ENCODE peak calls at places on chromosomes 4 and X, in ten cellular contexts. C, E, F, L, A, S, K, B, D and N are unnamed samples.

GRCh38 chr4:155032521-155033229 is 175.8 kb upstream of the NPY2R start:
- DNase-seq in L (no peak), C (no peak), S (no peak), K (no peak), B (no peak), A (no peak), D (no peak), F (no peak), E (no peak), N (no peak)

GRCh38 chr4:38230121-38230728 is 270.0 kb downstream of the PTTG2 start:
- DNase-seq in D (no peak), B (no peak), E (peak), C (peak), F (no peak), A (peak), K (no peak), L (no peak), S (no peak), N (no peak)

GRCh38 chrX:119775517-119776238 is 15.8 kb downstream of the RPL39 start:
- DNase-seq in K (no peak), D (no peak), F (no peak), E (no peak), S (no peak), C (no peak), B (no peak), A (no peak), L (no peak), N (no peak)

GRCh38 chr4:119135721-119136121 is at the start of gene MYOZ2:
- DNase-seq in F (no peak), B (no peak), C (no peak), L (no peak), A (no peak), D (no peak), E (no peak), S (no peak), K (peak), N (no peak)

GRCh38 chrX:106716004-106716403 is 10.5 kb upstream of the RNF128 start:
- DNase-seq in F (no peak), L (no peak), E (no peak), A (no peak), B (no peak), S (no peak), K (no peak), C (no peak), D (no peak), N (no peak)

GRCh38 chr4:83905952-83906351 is 370.0 kb downstream of the GPAT3 start:
- DNase-seq in F (no peak), K (no peak), B (peak), L (peak), A (no peak), C (no peak), E (no peak), S (no peak), D (peak), N (no peak)

GRCh38 chrX:109890300-109890699 is 112.6 kb upstream of the TMEM164 start:
- DNase-seq in L (no peak), K (no peak), F (no peak), S (no peak), C (no peak), B (no peak), E (no peak), A (no peak), D (no peak), N (no peak)

GRCh38 chr4:78441786-78442185 is 109.8 kb upstream of the ANXA3 start:
- DNase-seq in F (no peak), B (no peak), D (no peak), A (no peak), C (no peak), S (no peak), L (no peak), K (no peak), E (no peak), N (no peak)

GRCh38 chrX:19789782-19790181 is 97.6 kb downstream of the SH3KBP1 start:
- DNase-seq in S (no peak), A (no peak), F (no peak), D (no peak), E (no peak), L (no peak), C (no peak), B (no peak), K (no peak), N (no peak)

GRCh38 chr4:39660045-39660444 is 21.4 kb upstream of the SMIM14 start:
- DNase-seq in B (no peak), A (no peak), K (no peak), C (no peak), L (no peak), E (no peak), F (no peak), S (no peak), D (no peak), N (no peak)

GRCh38 chrX:146934256-146934655 is 119.7 kb upstream of the CXorf51A start:
- DNase-seq in B (no peak), K (no peak), L (no peak), S (no peak), D (no peak), F (no peak), E (no peak), A (no peak), C (no peak), N (no peak)

GRCh38 chr4:949656-950055 is 17.4 kb downstream of the TMEM175 start:
- DNase-seq in C (no peak), K (no peak), B (no peak), E (no peak), D (no peak), S (no peak), F (no peak), L (no peak), A (no peak), N (no peak)

GRCh38 chr4:3641501-3641900 is 109.3 kb upstream of the LRPAP1 start:
- DNase-seq in E (no peak), L (no peak), K (no peak), B (no peak), C (no peak), D (no peak), S (no peak), F (no peak), A (no peak), N (no peak)

GRCh38 chr4:150720973-150721518 is 139.1 kb downstream of the MAB21L2 start:
- DNase-seq in S (no peak), E (no peak), B (no peak), A (no peak), L (no peak), C (no peak), F (no peak), K (peak), D (no peak), N (no peak)

GRCh38 chr4:139028191-139028661 is 12.6 kb downstream of the NOCT start:
- DNase-seq in S (peak), E (no peak), L (no peak), C (peak), B (no peak), K (no peak), F (peak), D (peak), A (no peak), N (no peak)

GRCh38 chr4:168486961-168487820 is 6.9 kb upstream of the DDX60L start:
- DNase-seq in D (no peak), E (peak), F (no peak), A (no peak), L (no peak), S (no peak), B (peak), C (no peak), K (peak), N (no peak)

GRCh38 chr4:4969298-4969697 is 50.0 kb downstream of the CYTL1 start:
- DNase-seq in F (no peak), K (no peak), A (no peak), E (peak), S (no peak), B (peak), L (no peak), C (peak), D (no peak), N (no peak)

GRCh38 chr4:13543648-13544555 is at the start of gene NKX3-2:
- DNase-seq in F (no peak), K (no peak), B (no peak), L (no peak), A (no peak), C (no peak), S (no peak), D (peak), E (no peak), N (no peak)

GRCh38 chr4:96016615-96017299 is 176.9 kb downstream of the PDHA2 start:
- DNase-seq in E (peak), B (peak), K (peak), L (no peak), D (no peak), S (peak), C (no peak), A (no peak), F (no peak), N (no peak)

GRCh38 chr4:87216469-87216868 is 3.9 kb downstream of the KLHL8 start:
- DNase-seq in D (no peak), E (no peak), S (no peak), L (no peak), B (no peak), C (no peak), F (no peak), A (no peak), K (no peak), N (no peak)

GRCh38 chr4:87220094-87220831 is at the start of gene KLHL8:
- DNase-seq in F (peak), A (peak), E (peak), L (peak), S (peak), C (peak), K (peak), B (peak), D (peak), N (peak)

GRCh38 chr4:87224036-87224923 is 3.9 kb upstream of the KLHL8 start:
- DNase-seq in E (no peak), B (no peak), F (no peak), C (no peak), D (no peak), S (no peak), A (no peak), L (no peak), K (no peak), N (no peak)

GRCh38 chr4:87219648-87220093 is 747 bp downstream of the KLHL8 start:
- DNase-seq in A (no peak), S (peak), C (peak), L (peak), D (peak), F (peak), E (no peak), B (peak), K (peak), N (no peak)
- TF ChIP-seq CTCF in A (no peak), S (no peak), C (no peak), L (peak), D (peak), F (no peak), E (peak), B (peak), K (peak), N (no peak)

GRCh38 chr4:165112258-165113156 is at the start of gene TMEM192:
- DNase-seq in E (peak), C (peak), S (peak), K (peak), D (peak), F (peak), A (peak), L (peak), B (peak), N (peak)
- TF ChIP-seq CTCF in E (no peak), C (no peak), S (peak), K (peak), D (no peak), F (peak), A (no peak), L (peak), B (no peak), N (peak)

DNA sequence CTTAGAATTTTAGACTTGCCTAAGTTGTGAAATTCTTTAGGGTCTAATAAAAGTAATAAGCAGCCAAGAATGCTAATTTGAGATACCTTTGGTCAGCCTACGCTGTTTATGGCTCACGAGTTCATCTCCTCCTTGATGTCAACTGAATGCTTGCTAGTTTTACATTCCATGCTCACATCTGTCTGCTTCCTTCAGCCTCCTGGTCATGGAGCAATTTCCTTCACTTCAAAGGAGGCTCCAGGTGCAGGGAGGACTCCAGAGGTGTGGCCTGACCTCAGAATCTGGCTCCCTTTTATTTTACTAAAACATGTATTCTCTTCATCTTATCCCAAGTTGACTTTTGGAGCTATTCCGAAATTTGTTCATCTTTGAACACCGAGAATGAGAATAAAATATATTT is 23.3 kb upstream of the LNX1 start:
- DNase-seq in F (no peak), E (no peak), L (no peak), D (peak), K (no peak), S (no peak), B (peak), A (peak), C (peak), N (no peak)
- TF ChIP-seq CTCF in F (no peak), E (no peak), L (peak), D (peak), K (peak), S (no peak), B (no peak), A (no peak), C (peak), N (no peak)

GRCh38 chr4:147513952-147514351 is 33.1 kb downstream of the EDNRA start:
- DNase-seq in C (no peak), F (no peak), S (no peak), K (no peak), B (no peak), L (no peak), A (no peak), D (peak), E (no peak), N (no peak)
- TF ChIP-seq CTCF in C (no peak), F (no peak), S (no peak), K (peak), B (no peak), L (peak), A (no peak), D (peak), E (no peak), N (no peak)

DNA sequence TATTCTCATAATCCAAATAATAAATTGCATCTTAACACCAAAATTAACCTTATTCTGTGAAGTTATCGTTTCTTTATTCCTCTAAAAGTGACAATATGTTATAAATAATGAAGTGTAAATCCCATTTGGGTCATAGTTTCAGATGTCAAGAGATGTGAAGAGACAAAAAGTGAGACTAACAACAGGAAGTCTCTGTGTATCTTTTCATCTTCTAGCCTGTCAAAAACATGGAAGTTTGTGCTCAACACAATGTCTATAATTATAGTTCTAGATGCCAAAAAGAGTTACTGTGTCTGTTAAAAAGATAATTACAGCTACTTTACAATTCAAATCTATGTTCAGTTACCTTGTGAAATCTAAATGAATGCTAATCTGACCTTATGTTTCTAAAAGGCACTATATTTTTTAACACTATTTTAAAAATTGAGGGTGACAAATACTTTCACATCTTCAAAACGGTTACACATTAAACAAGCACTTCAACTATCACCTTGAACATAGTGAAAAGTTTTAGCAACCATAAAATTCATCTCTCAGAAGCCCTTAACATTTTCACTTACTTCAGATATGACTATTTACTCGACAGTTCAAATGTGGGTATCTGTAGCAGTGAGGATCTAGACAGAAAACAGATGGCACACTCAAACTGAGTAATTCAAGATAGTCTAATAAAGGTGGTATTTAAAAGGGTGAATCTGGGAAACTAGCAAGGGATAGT is 509.8 kb downstream of the ARAP2 start:
- DNase-seq in K (no peak), D (no peak), C (no peak), B (no peak), S (no peak), L (no peak), E (no peak), A (no peak), F (no peak), N (no peak)
- TF ChIP-seq CTCF in K (no peak), D (no peak), C (no peak), B (no peak), S (no peak), L (no peak), E (no peak), A (no peak), F (no peak), N (no peak)

DNA sequence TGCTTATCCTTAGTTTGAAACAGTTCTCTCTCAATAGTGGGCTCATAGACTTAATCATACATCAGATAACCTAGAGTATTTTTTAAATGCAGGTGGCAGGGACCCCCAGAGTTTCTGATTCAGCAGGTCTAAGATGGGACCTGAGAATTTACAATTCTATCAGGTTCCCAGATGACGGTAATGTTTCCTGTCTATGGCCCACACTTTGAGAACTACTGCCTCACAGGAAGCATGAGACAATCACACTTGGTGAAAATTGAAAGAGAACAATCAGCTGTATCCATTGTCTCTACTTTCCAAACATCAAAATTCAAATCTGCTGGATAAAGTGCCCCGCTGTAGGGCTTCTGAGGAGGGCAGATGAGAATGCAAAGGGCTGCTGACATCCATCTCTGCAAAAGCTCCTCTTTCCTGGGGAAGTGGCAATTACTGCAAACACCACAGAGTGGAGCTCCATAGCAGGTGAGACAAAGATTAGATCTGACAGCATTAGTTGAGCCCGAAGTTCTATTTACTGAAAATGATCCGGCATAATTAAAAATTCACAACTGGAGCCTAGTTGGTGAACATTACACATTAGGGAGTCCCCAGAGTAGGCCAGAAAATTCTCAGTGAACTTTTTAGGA is 187.8 kb upstream of the MBNL3 start:
- DNase-seq in B (no peak), E (no peak), K (no peak), F (no peak), S (no peak), L (no peak), D (peak), A (peak), C (no peak), N (no peak)
- TF ChIP-seq CTCF in B (no peak), E (no peak), K (no peak), F (no peak), S (no peak), L (peak), D (peak), A (no peak), C (no peak), N (no peak)

DNA sequence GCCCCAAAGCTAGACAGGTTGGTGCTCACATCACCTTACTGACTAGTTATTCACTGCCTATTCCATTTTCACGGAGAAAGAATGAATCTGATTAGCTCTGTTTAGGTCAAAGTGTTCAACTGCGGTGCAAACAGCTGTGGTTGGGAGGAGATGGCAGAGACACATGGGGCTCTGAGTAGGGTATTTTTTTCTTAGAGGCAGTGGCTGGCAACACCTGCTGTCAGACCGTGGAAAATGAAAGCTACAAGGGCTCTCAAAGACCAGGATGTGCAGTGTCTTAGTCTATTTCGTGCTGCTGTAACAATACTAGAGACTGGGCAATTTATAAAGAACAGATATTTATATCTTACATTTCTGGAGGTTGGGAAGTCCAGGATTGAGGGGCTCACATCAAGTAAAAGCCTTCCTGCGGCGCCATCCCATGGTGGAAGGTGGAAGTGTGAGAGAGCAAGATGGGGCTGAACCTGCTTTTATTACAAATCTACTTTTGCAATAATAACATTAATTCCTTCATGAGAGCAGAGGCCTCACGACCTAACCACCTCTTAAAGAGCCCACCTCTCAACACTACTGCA is 10.6 kb downstream of the NYX start:
- DNase-seq in F (no peak), B (no peak), L (no peak), S (no peak), A (no peak), D (peak), E (no peak), K (no peak), C (no peak), N (no peak)
- TF ChIP-seq CTCF in F (no peak), B (peak), L (no peak), S (no peak), A (no peak), D (peak), E (no peak), K (peak), C (no peak), N (no peak)